ENCODE peak calls at places on chromosomes 11 and 22, in nine cellular contexts. Q, J, M, N, H, W, V, O and E are unnamed samples.

GRCh38 chr11:99893803-99894202 is 793.3 kb upstream of the ARHGAP42 start:
- DNase-seq in W (no peak), V (no peak), H (no peak), N (no peak), M (no peak), O (no peak), J (no peak), Q (no peak), E (no peak)

GRCh38 chr11:108524422-108524821 is 26.2 kb upstream of the POGLUT3 start:
- DNase-seq in Q (no peak), J (no peak), V (no peak), M (no peak), H (no peak), N (no peak), O (no peak), W (no peak), E (no peak)

GRCh38 chr11:44372989-44373388 is 63.0 kb upstream of the ALX4 start:
- DNase-seq in N (no peak), H (no peak), O (no peak), M (no peak), J (no peak), Q (no peak), V (no peak), W (no peak), E (no peak)

GRCh38 chr11:24324211-24324610 is 172.6 kb upstream of the LUZP2 start:
- DNase-seq in H (peak), W (peak), J (no peak), N (peak), Q (no peak), O (no peak), V (no peak), M (no peak), E (no peak)

GRCh38 chr22:19863571-19863970 is 8.9 kb upstream of the GNB1L start:
- DNase-seq in M (no peak), O (no peak), H (no peak), Q (no peak), W (no peak), J (no peak), V (no peak), N (no peak), E (no peak)

GRCh38 chr11:44913502-44913901 is 37.2 kb downstream of the TP53I11 start:
- DNase-seq in V (no peak), H (no peak), M (no peak), Q (no peak), N (no peak), J (no peak), O (no peak), W (no peak), E (no peak)

GRCh38 chr11:75055511-75055910 is 41.2 kb downstream of the OR2AT4 start:
- DNase-seq in H (peak), M (no peak), O (no peak), W (no peak), J (peak), V (no peak), N (no peak), Q (no peak), E (no peak)

GRCh38 chr11:6502382-6502781 is 5.3 kb downstream of the DNHD1 start:
- DNase-seq in N (no peak), J (no peak), O (no peak), W (no peak), V (no peak), M (no peak), Q (no peak), H (no peak), E (no peak)

GRCh38 chr11:61152816-61153592 is 8.2 kb downstream of the VPS37C start:
- DNase-seq in N (peak), W (peak), Q (no peak), M (no peak), J (peak), O (no peak), V (no peak), H (peak), E (peak)

GRCh38 chr11:70486731-70487130 is 88.4 kb downstream of the CTTN start:
- DNase-seq in V (no peak), M (no peak), O (no peak), H (no peak), Q (no peak), J (no peak), N (no peak), W (no peak), E (no peak)

GRCh38 chr11:61814242-61814957 is 2.4 kb downstream of the FADS1 start:
- DNase-seq in M (no peak), O (peak), W (no peak), J (peak), N (peak), H (no peak), V (peak), Q (no peak), E (no peak)

GRCh38 chr22:42639541-42640241 is 710 bp downstream of the ATP5MGL start:
- DNase-seq in O (no peak), J (no peak), N (no peak), W (no peak), H (no peak), M (no peak), V (no peak), Q (no peak), E (no peak)

GRCh38 chr11:1546536-1547466 is 25.3 kb downstream of the DUSP8 start:
- DNase-seq in O (peak), M (no peak), J (no peak), W (peak), H (peak), Q (peak), N (peak), V (peak), E (peak)

GRCh38 chr22:38777087-38777671 is 16.8 kb downstream of the DNAL4 start:
- DNase-seq in M (no peak), H (no peak), W (no peak), J (no peak), Q (no peak), N (no peak), O (no peak), V (no peak), E (no peak)

GRCh38 chr11:3155691-3156258 is 9.3 kb downstream of the OSBPL5 start:
- DNase-seq in H (no peak), M (no peak), V (no peak), N (peak), J (peak), O (no peak), Q (peak), W (no peak), E (peak)

GRCh38 chr22:23279781-23280180 is 99.5 kb downstream of the BCR start:
- DNase-seq in N (no peak), Q (peak), V (no peak), O (no peak), J (peak), M (no peak), H (peak), W (no peak), E (no peak)

GRCh38 chr22:32034275-32034674 is 8.8 kb upstream of the SLC5A1 start:
- DNase-seq in M (no peak), W (no peak), H (no peak), V (no peak), O (no peak), Q (no peak), N (no peak), J (no peak), E (no peak)

GRCh38 chr11:112174789-112175595 is at the start of gene BCO2:
- DNase-seq in J (peak), M (peak), N (peak), H (peak), O (peak), V (peak), W (peak), Q (peak), E (peak)

GRCh38 chr11:71525938-71526495 is 1.1 kb upstream of the KRTAP5-7 start:
- DNase-seq in O (no peak), N (no peak), M (no peak), J (no peak), V (no peak), Q (no peak), W (no peak), H (no peak), E (no peak)

DNA sequence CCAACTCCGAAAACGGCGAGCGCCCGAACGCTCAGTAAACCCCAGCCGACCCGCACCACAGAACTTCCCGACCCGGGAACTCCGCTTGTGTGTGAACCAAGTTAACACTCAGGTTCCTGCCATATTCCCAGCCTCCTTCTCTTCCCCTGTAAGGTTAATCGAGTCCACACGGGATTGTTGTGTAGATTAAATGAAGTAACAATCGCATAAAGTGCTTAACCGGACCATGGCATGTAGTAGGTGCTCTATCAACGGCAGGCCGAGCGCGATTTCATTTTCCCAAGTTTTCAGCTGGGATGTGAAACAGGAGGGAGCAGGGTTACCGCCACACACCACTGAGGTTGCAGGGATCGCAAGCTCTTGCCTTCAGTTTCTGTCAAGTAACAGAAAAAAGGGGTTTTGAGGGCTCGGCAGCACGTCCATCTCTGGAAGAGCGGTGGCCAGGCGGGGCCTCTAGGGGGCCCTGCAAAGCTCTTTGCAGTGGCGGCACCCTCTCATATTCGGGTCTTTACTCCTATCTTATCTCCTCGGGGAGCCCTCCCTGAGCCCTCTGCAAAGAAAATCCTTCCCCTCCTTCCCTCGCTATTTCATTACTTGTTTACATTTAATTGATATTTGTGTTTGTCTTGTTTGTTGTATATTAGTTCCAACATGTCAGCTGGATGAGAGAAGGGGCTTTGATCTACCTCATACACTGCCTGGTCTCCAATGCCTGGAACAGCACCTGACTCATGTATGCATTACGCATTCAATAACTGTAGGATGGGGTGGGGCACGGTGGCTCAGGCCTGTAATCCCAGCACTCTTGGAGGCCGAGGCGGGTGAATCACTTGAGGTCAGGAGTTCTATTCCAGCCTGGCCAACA is 792 bp upstream of the PLEKHA7 start:
- DNase-seq in N (no peak), Q (no peak), V (peak), O (no peak), W (peak), M (no peak), H (no peak), J (peak), E (no peak)
- H3K4me3 ChIP-seq in N (peak), Q (peak), V (peak), O (peak), W (peak), M (no peak), H (no peak), J (peak), E (peak)

DNA sequence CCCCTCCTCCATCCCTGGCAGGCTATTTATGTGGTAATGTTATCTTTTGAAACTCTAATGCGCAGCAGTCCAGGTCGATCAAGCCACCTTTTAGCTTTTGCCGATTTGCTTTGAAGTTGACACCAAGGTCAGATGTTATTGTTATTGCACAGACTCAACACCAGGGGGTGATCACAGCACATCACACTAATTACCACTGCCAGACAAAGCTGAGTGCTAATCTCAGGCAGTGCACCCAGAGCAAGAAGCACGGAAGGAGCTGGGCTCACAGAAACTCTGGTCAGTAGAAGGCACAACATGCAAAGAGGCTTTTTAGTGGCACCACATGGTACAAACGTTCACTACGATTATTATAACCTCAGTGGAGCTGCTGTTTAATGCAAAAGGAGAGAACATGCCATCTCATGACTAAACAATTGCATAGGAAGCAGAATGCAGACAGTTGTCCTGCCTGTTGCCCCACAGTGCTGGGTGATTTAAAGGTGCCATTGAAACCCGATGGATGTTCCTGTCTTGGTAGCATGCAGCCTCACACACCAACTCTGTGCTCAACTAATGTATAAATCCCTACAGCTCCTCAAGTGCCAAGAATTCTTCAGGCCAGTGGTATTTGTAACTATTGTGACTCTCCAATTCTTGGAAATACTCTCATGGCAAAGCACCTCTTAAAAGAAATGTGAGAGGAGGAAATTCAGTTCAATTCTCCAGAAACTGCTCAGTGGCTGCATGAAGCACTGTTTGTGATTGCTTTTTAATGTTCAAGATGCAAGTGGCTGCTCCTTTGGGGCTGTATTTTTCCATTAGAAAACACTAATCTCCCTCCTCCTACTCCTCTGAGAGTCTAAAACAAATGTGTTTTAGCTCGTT is 353.9 kb upstream of the DDI1 start:
- DNase-seq in J (peak), O (peak), M (peak), W (peak), V (peak), N (peak), Q (peak), H (peak), E (peak)
- H3K4me3 ChIP-seq in J (no peak), O (no peak), M (no peak), W (no peak), V (no peak), N (peak), Q (no peak), H (no peak), E (no peak)

DNA sequence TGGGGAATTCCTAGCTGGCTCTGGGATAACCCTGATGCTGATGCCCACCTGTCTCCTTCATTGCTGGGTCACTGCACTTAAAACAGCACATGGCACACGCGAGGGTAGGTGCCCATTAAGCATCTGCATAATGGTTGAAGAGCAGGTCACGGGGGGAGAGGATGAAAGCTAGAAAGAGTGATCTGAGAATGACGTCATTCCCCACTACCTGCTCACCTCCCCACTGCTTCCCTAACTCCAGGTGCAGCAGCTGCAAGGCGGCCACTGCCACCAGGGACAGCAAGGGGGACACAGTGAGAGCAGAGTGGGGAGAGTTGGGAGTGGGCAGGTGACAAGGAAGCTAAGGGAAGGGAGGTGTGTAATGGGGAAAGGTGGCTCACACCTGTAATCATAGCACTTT is 27.0 kb downstream of the ADA2 start:
- DNase-seq in Q (no peak), N (no peak), M (no peak), O (no peak), W (no peak), V (no peak), H (no peak), J (no peak), E (no peak)
- H3K4me3 ChIP-seq in Q (no peak), N (no peak), M (no peak), O (no peak), W (no peak), V (no peak), H (no peak), J (no peak), E (no peak)

GRCh38 chr11:47234669-47235075 is 13.9 kb downstream of the ACP2 start:
- DNase-seq in N (no peak), H (peak), V (peak), Q (peak), J (peak), W (no peak), O (peak), M (peak), E (no peak)
- H3K4me3 ChIP-seq in N (peak), H (no peak), V (peak), Q (peak), J (no peak), W (no peak), O (no peak), M (peak), E (no peak)

DNA sequence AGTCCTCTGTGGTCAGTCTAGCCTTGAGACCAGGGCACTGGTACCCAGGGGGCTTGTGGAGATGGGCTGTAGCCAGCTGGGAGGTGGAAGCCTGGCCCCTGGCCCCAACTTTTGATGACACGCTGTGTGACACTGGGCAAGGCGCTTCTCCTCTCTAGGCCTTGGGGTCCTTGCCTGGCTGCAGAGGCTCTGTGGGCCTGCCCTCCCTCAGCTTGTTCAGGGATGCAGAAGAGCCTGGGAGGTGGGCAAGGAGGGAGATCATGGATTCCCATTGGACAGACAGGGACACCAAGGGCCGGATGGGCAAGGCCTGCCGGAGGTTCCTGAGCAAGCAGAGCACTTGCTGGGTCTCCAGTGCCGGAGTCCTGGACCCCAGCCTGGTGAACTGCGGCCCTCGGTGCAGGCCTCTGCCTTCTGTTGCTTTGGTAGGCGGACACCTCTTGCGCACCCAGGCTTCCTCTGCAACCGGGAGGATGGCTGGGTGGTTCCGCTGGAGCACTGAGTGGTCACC is 1.3 kb upstream of the PPP2R5B start:
- DNase-seq in M (no peak), O (no peak), Q (peak), N (no peak), V (no peak), J (no peak), W (no peak), H (no peak), E (peak)
- H3K4me3 ChIP-seq in M (no peak), O (no peak), Q (no peak), N (no peak), V (no peak), J (no peak), W (no peak), H (no peak), E (no peak)

DNA sequence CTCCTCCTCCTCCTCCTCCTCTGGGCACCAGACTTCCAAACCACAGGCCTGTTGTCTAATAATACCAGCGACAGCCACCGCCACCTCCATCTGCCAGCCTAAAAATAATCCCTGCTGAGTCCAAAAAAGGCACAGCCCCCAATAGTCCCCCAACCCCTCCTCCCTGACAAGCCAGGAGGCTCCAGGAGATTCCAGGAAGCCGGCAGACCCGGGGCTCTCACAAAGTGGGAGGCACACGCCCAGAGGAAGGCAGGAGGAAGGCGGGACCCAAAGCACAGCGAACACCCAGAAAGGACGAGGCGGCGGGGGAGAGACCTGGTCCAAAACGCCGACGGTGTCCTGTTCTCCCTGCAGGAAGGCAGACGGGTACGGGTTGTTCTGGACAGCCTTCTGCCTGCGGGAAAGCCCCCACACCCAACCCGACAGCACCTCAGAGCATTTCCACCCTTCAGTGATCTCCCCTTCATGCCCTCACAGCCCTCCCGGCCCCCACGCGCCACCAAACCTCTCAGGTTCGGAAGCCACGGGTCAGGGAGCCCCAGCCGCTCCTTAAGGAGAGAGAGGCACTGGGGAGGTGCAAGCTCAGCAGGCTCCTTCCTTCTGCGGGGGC is 5.8 kb downstream of the IGSF9B start:
- DNase-seq in V (no peak), J (no peak), N (peak), W (no peak), O (peak), M (no peak), Q (peak), H (no peak), E (peak)
- H3K4me3 ChIP-seq in V (no peak), J (no peak), N (peak), W (no peak), O (peak), M (no peak), Q (no peak), H (no peak), E (no peak)